ENCODE peak calls at places on chromosomes 13 and 19, in five cellular contexts. B is dorsolateral prefrontal cortex; A is CD4-positive, CD25-positive, alpha-beta regulatory T cell; Y is uterus; Z is neural progenitor cell. V is an unnamed sample.

GRCh38 chr13:35599385-35599784 is 122.9 kb upstream of the MAB21L1 start:
- DNase-seq in B (no peak), Z (peak; percentile 6), Y (no peak), A (no peak), V (no peak)

GRCh38 chr19:55486971-55487883 is 1.0 kb upstream of the SSC5D start:
- DNase-seq in A (no peak), B (no peak), Y (peak; percentile 94), Z (peak; percentile 44), V (no peak)

GRCh38 chr13:95083758-95084157 is 217.5 kb downstream of the ABCC4 start:
- DNase-seq in Z (no peak), Y (no peak), B (no peak), A (no peak), V (no peak)

GRCh38 chr19:42193706-42194105 is 23.8 kb downstream of the DEDD2 start:
- DNase-seq in B (no peak), Z (no peak), A (no peak), Y (no peak), V (no peak)

GRCh38 chr19:38801359-38802095 is 11.2 kb downstream of the LGALS4 start:
- DNase-seq in A (no peak), B (no peak), Z (no peak), Y (no peak), V (no peak)

GRCh38 chr19:38544569-38545315 is 73.0 kb downstream of the MAP4K1 start:
- DNase-seq in Z (peak; percentile 64), A (no peak), B (no peak), Y (no peak), V (peak; percentile 55)

GRCh38 chr13:56988543-56988942 is 152.2 kb upstream of the PRR20A start:
- DNase-seq in A (no peak), Z (no peak), Y (no peak), B (no peak), V (no peak)

GRCh38 chr19:10927691-10928562 is 512 bp downstream of the YIPF2 start:
- DNase-seq in A (peak; percentile 25), B (no peak), Z (no peak), Y (no peak), V (no peak)

GRCh38 chr19:42129399-42130253 is 2.6 kb downstream of the POU2F2 start:
- DNase-seq in Z (no peak), Y (no peak), B (no peak), A (peak; percentile 27), V (no peak)

GRCh38 chr13:26653310-26653709 is 95.8 kb downstream of the WASF3 start:
- DNase-seq in Z (no peak), B (no peak), A (no peak), Y (no peak), V (no peak)

GRCh38 chr13:110634558-110634957 is 19.2 kb downstream of the NAXD start:
- DNase-seq in B (no peak), Z (no peak), A (no peak), Y (no peak), V (no peak)

GRCh38 chr13:113746143-113746525 is 12.9 kb upstream of the TMEM255B start:
- DNase-seq in B (no peak), Y (no peak), Z (no peak), A (no peak), V (no peak)

GRCh38 chr19:45098521-45099464 is 5.8 kb downstream of the PPP1R37 start:
- DNase-seq in A (no peak), B (peak; percentile 88), Y (no peak), Z (no peak), V (no peak)

DNA sequence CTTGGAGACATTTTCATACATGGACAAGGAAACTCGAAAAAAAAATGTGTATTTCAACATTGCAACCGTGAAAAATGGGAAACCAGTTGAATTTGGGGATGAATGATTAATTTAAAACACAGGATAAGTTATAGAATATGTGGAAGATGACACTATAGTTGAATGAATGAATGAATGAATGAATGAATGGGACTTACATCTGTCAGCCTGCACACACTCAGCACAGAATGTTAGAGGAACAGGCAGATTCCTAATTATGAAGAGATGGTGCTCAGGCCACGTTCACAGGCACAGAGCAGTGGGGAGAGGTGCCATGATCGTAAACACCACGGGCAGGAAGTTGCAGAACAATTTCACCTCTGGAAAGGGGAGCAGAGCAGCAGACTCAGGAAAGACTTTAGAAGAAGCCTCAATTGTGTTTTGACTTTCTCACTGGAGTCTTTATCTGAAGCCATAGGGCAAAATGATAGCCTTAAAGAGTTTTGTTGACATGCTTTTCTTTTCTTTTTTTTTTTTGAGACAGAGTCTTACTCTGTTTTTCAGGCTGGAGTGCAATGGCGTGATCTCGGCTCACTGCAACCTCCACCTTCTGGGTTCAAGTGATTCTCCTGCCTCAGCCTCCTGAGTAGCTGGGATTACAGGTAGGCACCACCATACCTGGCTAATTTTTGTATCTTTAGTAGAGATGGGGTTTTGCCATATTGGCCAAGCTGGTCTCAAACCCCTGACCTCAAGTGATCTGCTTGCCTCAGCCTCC is 4.9 kb upstream of the SULT2A1 start:
- DNase-seq in Y (no peak), B (no peak), Z (no peak), A (no peak), V (no peak)
- H3K27ac ChIP-seq in Y (peak overlapping the region; percentile 21), B (no peak overlapping the region), Z (no peak overlapping the region), A (no peak overlapping the region), V (peak overlapping the region; percentile 54)

GRCh38 chr13:80438521-80438920 is 97.6 kb upstream of the SPRY2 start:
- DNase-seq in Z (no peak), A (no peak), Y (no peak), B (no peak), V (no peak)
- H3K27me3 ChIP-seq in Z (no peaks in the 10 kb centered on the region), A (no peaks in the 10 kb centered on the region), Y (no peaks in the 10 kb centered on the region), B (no peaks in the 10 kb centered on the region), V (no peaks in the 10 kb centered on the region)

DNA sequence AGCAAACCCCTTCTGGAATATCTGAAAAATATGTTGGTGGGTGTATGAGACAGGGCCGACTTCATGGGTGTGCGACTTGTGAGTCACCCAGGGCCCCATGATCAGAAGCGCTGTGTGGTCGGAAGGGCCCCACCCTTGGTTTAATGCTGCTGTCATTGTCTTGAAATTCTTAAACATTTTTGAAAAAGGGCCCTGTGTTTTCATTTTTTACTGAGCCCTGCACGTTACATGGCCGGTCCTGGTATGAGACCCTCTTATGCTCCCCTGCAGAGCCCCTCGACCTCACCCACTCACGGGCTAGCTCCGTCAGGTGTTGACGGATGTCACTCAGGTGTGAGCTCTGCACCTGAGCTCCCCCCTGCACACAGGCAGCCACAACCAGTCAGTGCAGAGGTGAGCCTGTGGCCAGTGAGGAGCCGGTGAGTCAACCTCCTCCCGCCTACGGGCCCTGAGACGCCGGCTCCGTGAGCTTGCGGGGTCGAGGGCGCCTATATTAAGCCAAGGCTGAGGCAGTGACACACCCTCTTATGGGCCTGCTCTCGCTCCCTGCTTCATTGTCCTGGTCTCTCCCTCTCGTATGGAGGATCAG is 27.7 kb downstream of the GADD45B start:
- DNase-seq in A (peak; percentile 92), Z (no peak), B (no peak), Y (no peak), V (peak; percentile 53)
- H3K27ac ChIP-seq in A (peak overlapping the region; percentile 81), Z (no peak overlapping the region), B (no peak overlapping the region), Y (no peak overlapping the region), V (peak overlapping the region; percentile 60)

GRCh38 chr13:112063807-112064206 is 3.1 kb upstream of the SOX1 start:
- DNase-seq in Z (no peak), A (no peak), Y (no peak), B (no peak), V (no peak)

GRCh38 chr13:112063309-112063626 is 3.7 kb upstream of the SOX1 start:
- DNase-seq in Z (no peak), A (no peak), Y (no peak), B (no peak), V (no peak)

GRCh38 chr13:112062047-112062618 is 4.8 kb upstream of the SOX1 start:
- DNase-seq in B (no peak), Z (peak; percentile 57), Y (no peak), A (no peak), V (no peak)

GRCh38 chr13:112061367-112062046 is 5.4 kb upstream of the SOX1 start:
- DNase-seq in A (no peak), Y (no peak), Z (peak; percentile 73), B (no peak), V (no peak)

GRCh38 chr13:112062619-112063308 is 4.2 kb upstream of the SOX1 start:
- DNase-seq in B (no peak), Z (peak; percentile 91), A (no peak), Y (no peak), V (no peak)
- H3K27me3 ChIP-seq in B (peaks cover 46% of the 10 kb centered on the region), Z (peaks cover 100% of the 10 kb centered on the region), A (peaks cover 45% of the 10 kb centered on the region), Y (no peaks in the 10 kb centered on the region), V (peaks cover 39% of the 10 kb centered on the region)

GRCh38 chr13:60138674-60139073 is 25.1 kb downstream of the DIAPH3 start:
- DNase-seq in Z (no peak), Y (no peak), A (no peak), B (no peak), V (no peak)
- H3K27ac ChIP-seq in Z (no peak overlapping the region), Y (no peak overlapping the region), A (no peak overlapping the region), B (no peak overlapping the region), V (no peak overlapping the region)

DNA sequence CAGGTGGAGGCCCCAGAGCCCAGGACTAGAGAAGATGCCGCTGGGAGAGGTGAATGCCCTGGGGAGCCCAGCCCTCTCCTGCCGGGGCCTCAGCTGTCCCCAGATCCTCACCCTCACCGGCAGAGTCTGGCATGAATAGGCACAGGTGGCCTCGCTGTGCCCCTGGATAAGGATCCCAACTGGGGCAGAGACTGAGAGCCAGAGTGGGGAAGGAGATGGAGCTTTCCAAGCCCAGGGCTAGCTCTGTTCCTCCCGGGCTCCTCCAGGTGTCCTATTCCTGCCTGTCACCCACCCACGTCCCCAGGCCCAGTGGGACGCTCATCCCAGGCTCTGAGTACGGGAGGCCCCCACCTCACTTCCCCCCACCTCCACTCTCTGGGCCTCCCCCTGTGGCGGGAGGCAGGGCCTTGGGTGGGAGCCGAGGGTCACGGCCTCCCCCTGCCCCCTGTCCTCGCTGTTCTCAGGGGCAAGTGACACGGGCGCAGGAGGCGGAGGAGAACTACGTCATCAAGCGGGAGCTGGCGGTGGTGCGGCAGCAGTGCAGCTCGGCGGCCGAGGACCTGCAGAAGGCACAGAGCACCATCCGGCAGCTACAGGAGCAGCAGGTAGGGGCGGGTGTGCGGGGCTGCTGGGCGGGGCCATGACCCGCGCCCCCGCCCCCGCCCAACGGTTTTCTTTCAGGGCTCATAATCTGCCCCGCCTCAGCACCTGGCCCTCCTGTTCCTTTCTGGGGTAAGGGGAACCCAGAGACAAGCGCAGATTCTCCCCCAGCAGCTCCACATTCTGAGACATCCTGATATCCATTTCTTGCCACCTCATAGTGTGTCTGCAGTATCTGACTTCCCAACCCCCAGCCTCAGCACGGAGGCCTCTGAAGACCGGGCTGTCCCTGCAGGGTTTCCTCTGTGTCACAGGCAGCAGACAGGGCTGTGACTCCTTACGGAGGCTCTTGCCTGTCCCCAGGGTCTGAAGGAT is 16.2 kb downstream of the PRR36 start:
- DNase-seq in Y (no peak), A (peak; percentile 39), Z (peak; percentile 90), B (no peak), V (no peak)
- H3K27me3 ChIP-seq in Y (no peaks in the 10 kb centered on the region), A (peaks cover 3% of the 10 kb centered on the region), Z (peaks cover 80% of the 10 kb centered on the region), B (no peaks in the 10 kb centered on the region), V (peaks cover 12% of the 10 kb centered on the region)

DNA sequence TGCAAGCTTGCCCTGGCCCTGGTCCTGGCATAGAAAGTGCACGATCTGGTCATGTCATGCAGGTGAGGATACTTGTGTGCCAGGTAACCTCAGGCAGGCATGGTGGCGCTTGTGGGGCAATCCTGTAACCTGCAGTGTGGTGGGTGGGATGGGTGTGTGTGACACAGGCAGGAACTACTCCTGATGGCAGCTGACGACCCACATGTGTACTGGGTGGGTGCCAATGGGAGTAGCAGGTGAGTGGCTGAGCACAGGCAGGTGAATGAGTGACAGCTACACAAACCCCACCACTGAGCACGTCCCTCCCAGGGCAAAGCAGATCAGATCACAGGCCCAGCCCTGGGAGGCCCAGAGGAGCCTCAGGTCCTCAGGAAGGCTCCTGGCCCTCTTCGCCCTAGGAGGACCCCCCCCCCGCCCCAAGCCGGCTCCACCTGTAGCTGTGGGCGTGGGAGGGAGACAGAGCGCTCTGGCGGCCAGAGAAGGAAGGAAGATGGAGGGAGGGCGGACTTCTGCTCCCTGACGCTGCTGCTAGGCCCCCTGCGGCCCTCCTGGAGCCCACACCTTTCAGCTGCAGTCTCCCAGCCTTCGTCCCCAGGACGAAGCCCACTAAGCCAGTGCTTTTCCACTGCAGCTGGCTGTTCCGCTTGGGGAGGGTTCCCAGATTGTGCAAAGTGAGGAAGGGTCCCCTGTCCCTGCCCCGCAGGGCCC is 1.3 kb upstream of the ZNF181 start:
- DNase-seq in Y (peak; percentile 28), Z (peak; percentile 16), A (no peak), B (no peak), V (no peak)
- H3K27ac ChIP-seq in Y (peak overlapping the region; percentile 95), Z (no peak overlapping the region), A (peak overlapping the region; percentile 93), B (no peak overlapping the region), V (no peak overlapping the region)

V was measured in CD8-positive, alpha-beta memory T cell.